ENCODE peak calls at places on chromosomes 13 and 19, in six cellular contexts. E, S, L, C, W and P are unnamed samples.
A peak's percentile ranks its signal among the peaks of the same experiment; 100 is the strongest.

GRCh38 chr13:43057653-43058317 is 34.4 kb downstream of the DNAJC15 start:
- DNase-seq in E (peak; percentile 30), S (peak; percentile 49), C (no peak), L (peak; percentile 35), W (no peak), P (no peak)

GRCh38 chr19:48895226-48895625 is 3.3 kb downstream of the TULP2 start:
- DNase-seq in S (no peak), W (no peak), L (no peak), E (no peak), C (no peak), P (no peak)

GRCh38 chr13:19158526-19158925 is 23.1 kb downstream of the TUBA3C start:
- DNase-seq in L (no peak), E (no peak), W (no peak), C (no peak), S (no peak), P (no peak)

GRCh38 chr13:97905517-97905916 is 48.0 kb upstream of the IPO5 start:
- DNase-seq in C (no peak), S (no peak), L (no peak), W (no peak), E (no peak), P (no peak)

GRCh38 chr13:33128134-33128533 is 111.9 kb downstream of the KL start:
- DNase-seq in W (no peak), L (no peak), S (peak; percentile 46), C (no peak), E (no peak), P (no peak)

GRCh38 chr13:100767192-100767591 is 92.6 kb upstream of the TMTC4 start:
- DNase-seq in E (no peak), L (no peak), W (no peak), C (no peak), S (no peak), P (no peak)

GRCh38 chr19:46015961-46016425 is 6.9 kb downstream of the PGLYRP1 start:
- DNase-seq in C (no peak), E (peak; percentile 37), W (no peak), S (no peak), L (peak; percentile 68), P (no peak)

GRCh38 chr19:45717131-45717982 is 13.3 kb downstream of the FBXO46 start:
- DNase-seq in W (peak; percentile 99), S (peak; percentile 100), L (peak; percentile 100), E (peak; percentile 97), C (peak; percentile 97), P (peak; percentile 99)

GRCh38 chr13:42561752-42562467 is 12.0 kb upstream of the TNFSF11 start:
- DNase-seq in W (no peak), C (no peak), L (no peak), E (no peak), S (peak; percentile 34), P (no peak)

GRCh38 chr13:63690672-63691071 is 2275.0 kb upstream of the PCDH20 start:
- DNase-seq in L (no peak), E (no peak), S (no peak), W (no peak), C (peak; percentile 26), P (no peak)

GRCh38 chr13:72097568-72097967 is 230.6 kb upstream of the DACH1 start:
- DNase-seq in E (no peak), L (no peak), C (no peak), W (no peak), S (no peak), P (no peak)

GRCh38 chr13:73449258-73449657 is 390.5 kb downstream of the KLF5 start:
- DNase-seq in L (no peak), E (no peak), S (no peak), W (no peak), C (peak; percentile 13), P (no peak)

GRCh38 chr13:76937416-76937815 is 10.9 kb upstream of the ACOD1 start:
- DNase-seq in S (no peak), L (no peak), E (no peak), C (peak; percentile 97), W (no peak), P (peak; percentile 65)

GRCh38 chr19:31530781-31531180 is 181.5 kb upstream of the TSHZ3 start:
- DNase-seq in E (no peak), W (no peak), C (no peak), L (no peak), S (no peak), P (no peak)

GRCh38 chr19:31819837-31820236 is 470.6 kb upstream of the TSHZ3 start:
- DNase-seq in C (no peak), L (no peak), E (no peak), S (no peak), W (no peak), P (no peak)

GRCh38 chr19:18415177-18415867 is 3.9 kb upstream of the SSBP4 start:
- DNase-seq in E (no peak), L (no peak), W (peak; percentile 55), S (no peak), C (peak; percentile 66), P (peak; percentile 50)

GRCh38 chr19:18408053-18408476 is 10.6 kb upstream of the LRRC25 start:
- DNase-seq in E (no peak), L (peak; percentile 47), S (peak; percentile 90), W (peak; percentile 80), C (no peak), P (peak; percentile 62)

GRCh38 chr19:18414504-18415176 is 4.6 kb upstream of the SSBP4 start:
- DNase-seq in E (no peak), W (peak; percentile 49), L (peak; percentile 1), S (peak; percentile 66), C (no peak), P (peak; percentile 61)

GRCh38 chr19:18416778-18417249 is 2.4 kb upstream of the SSBP4 start:
- DNase-seq in L (peak; percentile 92), C (peak; percentile 78), W (peak; percentile 80), S (peak; percentile 80), E (peak; percentile 60), P (peak; percentile 95)

GRCh38 chr19:18412610-18413239 is 6.5 kb upstream of the SSBP4 start:
- DNase-seq in L (peak; percentile 2), E (no peak), S (no peak), C (no peak), W (no peak), P (peak; percentile 45)
- TF ChIP-seq CTCF in L (no peak), E (no peak), S (no peak), C (no peak), W (no peak), P (no peak)

DNA sequence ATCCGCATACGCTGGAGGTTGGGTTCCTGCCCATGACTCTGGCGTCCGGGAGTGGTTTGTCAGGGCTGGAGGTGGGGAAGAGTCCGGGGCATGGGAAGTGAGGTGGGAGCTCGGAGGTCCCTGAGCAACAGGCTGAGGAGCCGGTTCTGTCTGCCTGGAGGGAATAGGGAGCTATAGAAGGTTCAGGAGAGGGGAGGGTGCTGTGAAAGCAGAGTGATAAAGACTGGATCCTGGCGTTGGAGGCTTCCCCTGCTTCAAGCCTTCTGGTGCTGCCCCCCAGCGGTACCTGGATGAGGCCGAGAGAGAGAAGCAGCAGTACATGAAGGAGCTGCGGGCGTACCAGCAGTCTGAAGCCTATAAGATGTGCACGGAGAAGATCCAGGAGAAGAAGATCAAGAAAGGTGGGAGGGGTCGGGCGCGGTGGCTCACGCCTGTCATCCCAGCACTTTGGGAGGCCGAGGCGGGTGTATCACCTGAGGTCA is 2.6 kb downstream of the HMG20B start:
- DNase-seq in S (peak; percentile 73), E (no peak), L (peak; percentile 59), W (no peak), C (peak; percentile 16), P (no peak)
- TF ChIP-seq CTCF in S (peak; percentile 63), E (no peak), L (peak; percentile 45), W (peak; percentile 14), C (peak; percentile 22), P (no peak)

GRCh38 chr19:17624314-17624991 is 63.7 kb downstream of the UNC13A start:
- DNase-seq in S (no peak), E (no peak), L (no peak), C (no peak), W (no peak), P (no peak)
- TF ChIP-seq CTCF in S (no peak), E (no peak), L (no peak), C (no peak), W (no peak), P (no peak)

DNA sequence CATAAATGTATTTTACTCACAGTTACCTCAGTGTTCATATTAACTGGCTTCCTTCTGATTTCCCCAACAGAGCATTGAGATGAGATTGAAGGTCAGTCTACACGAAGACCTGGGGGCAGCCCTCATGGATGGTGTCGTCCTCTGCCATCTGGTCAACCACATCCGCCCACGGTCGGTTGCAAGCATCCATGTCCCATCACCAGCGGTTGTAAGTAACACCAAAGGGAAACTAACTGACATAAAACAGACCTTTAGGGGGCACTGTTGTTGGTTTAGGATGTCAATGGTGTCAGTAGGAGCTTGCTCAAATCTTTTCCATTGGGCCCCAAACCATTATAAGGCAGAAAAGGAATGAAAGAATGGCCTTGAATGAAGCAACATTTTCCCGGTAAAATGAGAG is 68.2 kb downstream of the ESD start:
- DNase-seq in E (no peak), L (peak; percentile 29), C (no peak), W (no peak), S (peak; percentile 34), P (no peak)
- TF ChIP-seq CTCF in E (no peak), L (peak; percentile 36), C (peak; percentile 6), W (no peak), S (peak; percentile 25), P (no peak)

GRCh38 chr19:7578127-7578526 is 17.5 kb upstream of the CAMSAP3 start:
- DNase-seq in S (no peak), L (no peak), C (no peak), W (no peak), E (no peak), P (no peak)

GRCh38 chr19:7570761-7571160 is 24.9 kb upstream of the CAMSAP3 start:
- DNase-seq in W (no peak), L (no peak), S (no peak), C (no peak), E (no peak), P (no peak)

GRCh38 chr19:7579182-7579581 is 16.5 kb upstream of the CAMSAP3 start:
- DNase-seq in C (no peak), W (no peak), S (no peak), E (no peak), L (no peak), P (no peak)

DNA sequence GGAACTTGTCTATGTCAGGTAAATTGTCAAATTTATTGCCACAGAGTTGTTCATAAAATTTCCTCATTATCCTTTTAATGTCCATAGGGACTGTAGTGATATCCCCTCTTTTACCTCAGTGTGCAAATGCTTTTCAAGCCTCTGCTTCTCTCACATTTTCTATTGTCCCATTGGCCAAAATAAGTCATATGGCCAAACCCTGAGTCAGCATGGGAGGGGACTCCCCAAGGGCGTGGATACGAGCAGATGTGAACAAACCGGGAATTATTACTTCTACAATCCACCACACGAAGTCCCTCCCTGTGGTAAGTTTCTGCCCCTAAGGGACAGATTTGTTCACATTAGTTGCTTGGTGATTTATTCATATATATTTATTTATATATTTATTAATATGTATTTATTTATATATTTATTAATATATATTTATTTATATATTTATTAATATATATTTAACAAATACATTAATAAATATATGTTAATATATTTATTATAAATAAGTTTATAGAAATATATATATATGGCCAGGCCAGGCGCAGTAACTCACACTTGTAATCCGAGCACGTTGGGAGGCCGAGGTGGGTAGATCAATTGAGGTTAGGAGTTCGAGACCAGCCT is 20.1 kb upstream of the CAMSAP3 start:
- DNase-seq in W (no peak), C (no peak), S (peak; percentile 36), L (no peak), E (no peak), P (no peak)
- TF ChIP-seq CTCF in W (no peak), C (no peak), S (no peak), L (no peak), E (no peak), P (no peak)

GRCh38 chr13:52711277-52711676 is 28.3 kb downstream of the CNMD start:
- DNase-seq in W (no peak), L (peak; percentile 66), C (no peak), E (no peak), S (no peak), P (no peak)
- TF ChIP-seq CTCF in W (no peak), L (peak; percentile 28), C (no peak), E (no peak), S (no peak), P (no peak)

GRCh38 chr19:5067666-5068065 is 98.8 kb downstream of the KDM4B start:
- DNase-seq in W (no peak), S (no peak), E (no peak), L (no peak), C (no peak), P (no peak)
- TF ChIP-seq CTCF in W (no peak), S (no peak), E (no peak), L (no peak), C (no peak), P (no peak)